ENCODE peak calls at places on chromosomes 13 and 19, in ten cellular contexts. A is T47D; K is substantia nigra; D is HuH-7; T is CD8-positive, alpha-beta memory T cell; R is GDM1; M is neural crest cell; E is OCI-LY7; B is tibial nerve; Y is HTR-8/SVneo. U is an unnamed sample.

GRCh38 chr19:47446534-47447469 is 24.9 kb downstream of the SLC8A2 start:
- DNase-seq in A (peak; percentile 74), K (peak; percentile 67), D (no peak), T (no peak), R (no peak), M (no peak), E (no peak), B (no peak), Y (no peak), U (no peak)

GRCh38 chr13:114080739-114081561 is 51.5 kb downstream of the RASA3 start:
- DNase-seq in A (no peak), K (no peak), D (no peak), T (no peak), R (no peak), M (no peak), E (no peak), B (no peak), Y (no peak), U (no peak)

GRCh38 chr13:102316732-102317131 is 85.1 kb downstream of the FGF14 start:
- DNase-seq in A (no peak), K (no peak), D (no peak), T (no peak), R (no peak), M (no peak), E (no peak), B (no peak), Y (no peak), U (no peak)

GRCh38 chr13:40672310-40673060 is 6.0 kb upstream of the FOXO1 start:
- DNase-seq in A (no peak), K (no peak), D (no peak), T (no peak), R (no peak), M (no peak), E (no peak), B (no peak), Y (peak; percentile 62), U (no peak)

GRCh38 chr19:50478901-50479715 is 2.5 kb upstream of the GARIN5A start:
- DNase-seq in A (no peak), K (no peak), D (peak; percentile 98), T (no peak), R (no peak), M (no peak), E (peak; percentile 23), B (no peak), Y (no peak), U (no peak)

GRCh38 chr13:50386527-50387123 is 371.4 kb downstream of the KCNRG start:
- DNase-seq in A (no peak), K (no peak), D (no peak), T (no peak), R (no peak), M (no peak), E (no peak), B (peak; percentile 19), Y (peak; percentile 10), U (no peak)

GRCh38 chr13:39886336-39886735 is 230.9 kb downstream of the COG6 start:
- DNase-seq in A (no peak), K (no peak), D (no peak), T (no peak), R (no peak), M (no peak), E (no peak), B (no peak), Y (no peak), U (no peak)

GRCh38 chr13:44876782-44877324 is 112.4 kb downstream of the NUFIP1 start:
- DNase-seq in A (no peak), K (no peak), D (no peak), T (no peak), R (no peak), M (peak; percentile 6), E (no peak), B (no peak), Y (no peak), U (no peak)

GRCh38 chr13:48715977-48716376 is 62.2 kb downstream of the CYSLTR2 start:
- DNase-seq in A (no peak), K (no peak), D (no peak), T (no peak), R (no peak), M (no peak), E (peak; percentile 13), B (no peak), Y (no peak), U (no peak)

GRCh38 chr13:34748078-34748477 is 194.0 kb upstream of the NBEA start:
- DNase-seq in A (no peak), K (peak; percentile 46), D (no peak), T (no peak), R (no peak), M (no peak), E (no peak), B (no peak), Y (no peak), U (no peak)

GRCh38 chr13:30735025-30735967 is at the start of gene ALOX5AP:
- DNase-seq in A (no peak), K (no peak), D (no peak), T (no peak), R (peak; percentile 47), M (no peak), E (peak; percentile 92), B (no peak), Y (no peak), U (peak; percentile 18)

GRCh38 chr13:28475916-28476725 is 18.8 kb downstream of the FLT1 start:
- DNase-seq in A (no peak), K (no peak), D (no peak), T (no peak), R (no peak), M (no peak), E (no peak), B (no peak), Y (no peak), U (no peak)

GRCh38 chr13:100541882-100542545 is 46.6 kb downstream of the GGACT start:
- DNase-seq in A (no peak), K (no peak), D (no peak), T (no peak), R (no peak), M (no peak), E (no peak), B (no peak), Y (no peak), U (no peak)

GRCh38 chr13:51063909-51064308 is 47.2 kb downstream of the C13orf42 start:
- DNase-seq in A (no peak), K (no peak), D (no peak), T (no peak), R (no peak), M (no peak), E (no peak), B (no peak), Y (no peak), U (no peak)

GRCh38 chr19:38904463-38905185 is 4.9 kb downstream of the NFKBIB start:
- DNase-seq in A (no peak), K (no peak), D (no peak), T (no peak), R (no peak), M (no peak), E (no peak), B (no peak), Y (no peak), U (no peak)

GRCh38 chr13:29472317-29472961 is 123.0 kb downstream of the SLC7A1 start:
- DNase-seq in A (no peak), K (no peak), D (peak; percentile 61), T (peak; percentile 12), R (peak; percentile 29), M (peak; percentile 69), E (peak; percentile 88), B (peak; percentile 54), Y (peak; percentile 26), U (peak; percentile 39)

GRCh38 chr13:30797847-30798246 is 62.5 kb downstream of the ALOX5AP start:
- DNase-seq in A (no peak), K (no peak), D (no peak), T (no peak), R (no peak), M (no peak), E (no peak), B (no peak), Y (no peak), U (no peak)

GRCh38 chr13:41648314-41648935 is 191.1 kb downstream of the RGCC start:
- DNase-seq in A (no peak), K (no peak), D (peak; percentile 24), T (no peak), R (no peak), M (no peak), E (no peak), B (no peak), Y (peak; percentile 5), U (no peak)

GRCh38 chr19:11535792-11536595 is 2.7 kb upstream of the CNN1 start:
- DNase-seq in A (peak; percentile 75), K (peak; percentile 98), D (peak; percentile 89), T (peak; percentile 85), R (peak; percentile 76), M (peak; percentile 92), E (peak; percentile 93), B (peak; percentile 84), Y (peak; percentile 91), U (peak; percentile 65)

GRCh38 chr19:11580665-11581418 is 3.4 kb upstream of the ACP5 start:
- DNase-seq in A (no peak), K (no peak), D (no peak), T (no peak), R (no peak), M (no peak), E (peak; percentile 56), B (no peak), Y (no peak), U (no peak)

GRCh38 chr19:55251296-55252081 is 7.3 kb downstream of the PPP6R1 start:
- DNase-seq in A (no peak), K (no peak), D (no peak), T (peak; percentile 49), R (peak; percentile 91), M (no peak), E (peak; percentile 52), B (no peak), Y (no peak), U (peak; percentile 33)

GRCh38 chr13:28147489-28147888 is 9.1 kb downstream of the PAN3 start:
- DNase-seq in A (no peak), K (no peak), D (no peak), T (no peak), R (no peak), M (no peak), E (no peak), B (no peak), Y (no peak), U (no peak)

GRCh38 chr13:75724742-75725504 is 88.8 kb downstream of the LMO7 start:
- DNase-seq in A (no peak), K (no peak), D (no peak), T (no peak), R (no peak), M (no peak), E (no peak), B (no peak), Y (no peak), U (no peak)

GRCh38 chr13:77409412-77409811 is 82.5 kb upstream of the MYCBP2 start:
- DNase-seq in A (no peak), K (no peak), D (no peak), T (no peak), R (no peak), M (no peak), E (no peak), B (no peak), Y (no peak), U (no peak)

GRCh38 chr13:85031771-85032170 is 767.4 kb downstream of the SLITRK6 start:
- DNase-seq in A (no peak), K (no peak), D (no peak), T (no peak), R (no peak), M (no peak), E (no peak), B (no peak), Y (no peak), U (no peak)

GRCh38 chr13:43489168-43489730 is 297.5 kb downstream of the ENOX1 start:
- DNase-seq in A (no peak), K (no peak), D (no peak), T (no peak), R (no peak), M (no peak), E (no peak), B (no peak), Y (no peak), U (no peak)

GRCh38 chr13:64078025-64078424 is 2662.4 kb upstream of the PCDH20 start:
- DNase-seq in A (peak; percentile 48), K (no peak), D (peak; percentile 62), T (no peak), R (no peak), M (no peak), E (no peak), B (no peak), Y (no peak), U (no peak)

GRCh38 chr19:17829855-17830566 is 8.7 kb upstream of the INSL3 start:
- DNase-seq in A (peak; percentile 77), K (peak; percentile 77), D (no peak), T (no peak), R (no peak), M (peak; percentile 21), E (no peak), B (no peak), Y (no peak), U (no peak)

U was measured in CD4-positive, alpha-beta T cell.